ENCODE peak calls at places on chromosomes 3 and 15, in four cellular contexts. X, W, N and P are unnamed samples.

GRCh38 chr3:128794067-128794768 is 68.2 kb downstream of the RAB7A start:
- DNase-seq in N (no peak), X (no peak), W (no peak), P (no peak)

GRCh38 chr15:63157891-63158431 is 684 bp upstream of the RPS27L start:
- DNase-seq in X (no peak), N (no peak), W (peak), P (no peak)

GRCh38 chr3:31952205-31952604 is 28.9 kb downstream of the OSBPL10 start:
- DNase-seq in N (no peak), X (no peak), W (no peak), P (no peak)

GRCh38 chr15:87155771-87156170 is 1076.1 kb downstream of the AGBL1 start:
- DNase-seq in X (no peak), W (no peak), N (no peak), P (no peak)

GRCh38 chr15:65223996-65224395 is 12.7 kb upstream of the CILP start:
- DNase-seq in W (no peak), X (no peak), N (no peak), P (no peak)

GRCh38 chr3:123449092-123449985 is 449 bp upstream of the ADCY5 start:
- DNase-seq in W (no peak), N (no peak), X (no peak), P (peak)

GRCh38 chr3:13544293-13544831 is 4.6 kb upstream of the FBLN2 start:
- DNase-seq in W (no peak), N (peak), X (no peak), P (no peak)

GRCh38 chr3:49248828-49249227 is 28.2 kb downstream of the C3orf62 start:
- DNase-seq in W (peak), N (no peak), X (no peak), P (no peak)

GRCh38 chr15:45199136-45199810 is 11.5 kb upstream of the SHF start:
- DNase-seq in W (peak), X (no peak), N (no peak), P (no peak)

GRCh38 chr3:107981471-107982111 is 109.2 kb downstream of the CD47 start:
- DNase-seq in W (peak), N (no peak), X (no peak), P (peak)

GRCh38 chr3:50122661-50123391 is 32.3 kb upstream of the SEMA3F start:
- DNase-seq in W (no peak), N (no peak), X (no peak), P (peak)

GRCh38 chr3:45688194-45688881 is 858 bp upstream of the SACM1L start:
- DNase-seq in W (no peak), N (no peak), X (no peak), P (no peak)

GRCh38 chr15:72437650-72438316 is 36.3 kb upstream of the ARIH1 start:
- DNase-seq in X (no peak), N (no peak), W (no peak), P (no peak)

GRCh38 chr3:153768559-153769469 is 352.4 kb upstream of the ARHGEF26 start:
- DNase-seq in X (no peak), N (peak), W (peak), P (no peak)

GRCh38 chr15:62881056-62881455 is 161.5 kb upstream of the TPM1 start:
- DNase-seq in W (no peak), N (no peak), X (no peak), P (no peak)

GRCh38 chr3:98980915-98981596 is 79.6 kb upstream of the DCBLD2 start:
- DNase-seq in X (no peak), W (no peak), N (no peak), P (no peak)

GRCh38 chr3:185399629-185400339 is 36.8 kb downstream of the MAP3K13 start:
- DNase-seq in X (no peak), W (no peak), N (no peak), P (no peak)

GRCh38 chr3:100210777-100211145 is 50.0 kb upstream of the TBC1D23 start:
- DNase-seq in X (no peak), W (no peak), N (no peak), P (no peak)

GRCh38 chr15:70479785-70480184 is 283.6 kb downstream of the UACA start:
- DNase-seq in N (no peak), X (no peak), W (no peak), P (no peak)

GRCh38 chr3:39809995-39810595 is 686 bp downstream of the MYRIP start:
- DNase-seq in W (no peak), N (no peak), X (no peak), P (no peak)

GRCh38 chr3:157500232-157500631 is 3.0 kb downstream of the VEPH1 start:
- DNase-seq in W (no peak), X (no peak), N (no peak), P (no peak)

GRCh38 chr3:50154840-50155490 is at the start of gene SEMA3F:
- DNase-seq in X (no peak), N (peak), W (no peak), P (peak)

GRCh38 chr15:57044961-57045360 is 126.5 kb downstream of the TCF12 start:
- DNase-seq in W (no peak), N (no peak), X (no peak), P (no peak)

GRCh38 chr3:53150247-53151085 is 10.5 kb upstream of the PRKCD start:
- DNase-seq in X (no peak), N (no peak), W (no peak), P (peak)

GRCh38 chr3:128340198-128340903 is 126.3 kb downstream of the DNAJB8 start:
- DNase-seq in N (no peak), W (no peak), X (no peak), P (no peak)

GRCh38 chr3:3110299-3110630 is at the start of gene IL5RA:
- DNase-seq in X (no peak), W (no peak), N (peak), P (no peak)

GRCh38 chr15:49045691-49046112 is 544 bp downstream of the SECISBP2L start:
- DNase-seq in X (no peak), N (no peak), W (peak), P (no peak)

GRCh38 chr3:182397164-182397563 is 396.1 kb upstream of the ATP11B start:
- DNase-seq in W (no peak), N (no peak), X (no peak), P (no peak)

GRCh38 chr15:52505141-52505540 is 23.5 kb downstream of the MYO5A start:
- DNase-seq in W (no peak), N (no peak), X (no peak), P (no peak)

GRCh38 chr3:73485877-73486311 is 138.8 kb downstream of the PDZRN3 start:
- DNase-seq in W (no peak), N (no peak), X (no peak), P (no peak)